ENCODE peak calls at places on chromosomes 7 and 10, in ten cellular contexts. T is aorta; L is thoracic aorta; J is tibial nerve; M is tibial artery; X is CD4-positive, CD25-positive, alpha-beta regulatory T cell; Y is transverse colon; P is naive thymus-derived CD4-positive, alpha-beta T cell; K is CD8-positive, alpha-beta memory T cell; C is psoas muscle. Z is an unnamed sample. For H3K36me3 and H3K4me1, the result is how much of the 10 kb centered on the place peaks cover.

GRCh38 chr10:48444266-48444665 is 137.8 kb downstream of the MAPK8 start:
- DNase-seq in P (no peak), K (no peak), L (no peak), Y (no peak), X (no peak), J (no peak), T (no peak), C (no peak), M (no peak), Z (no peak)

GRCh38 chr7:151940048-151940845 is 16.0 kb upstream of the GALNTL5 start:
- DNase-seq in Y (no peak), X (no peak), T (peak), C (peak), P (no peak), L (no peak), K (no peak), J (no peak), M (no peak), Z (no peak)

GRCh38 chr10:125640609-125641008 is 42.4 kb downstream of the TEX36 start:
- DNase-seq in K (no peak), C (no peak), T (no peak), P (no peak), L (no peak), M (no peak), Y (no peak), X (no peak), J (no peak), Z (no peak)

GRCh38 chr10:94439275-94439861 is 37.0 kb downstream of the TBC1D12 start:
- DNase-seq in J (no peak), P (no peak), Y (no peak), C (no peak), T (peak), M (no peak), K (no peak), L (no peak), X (no peak), Z (no peak)

GRCh38 chr10:92110039-92110794 is 180.7 kb downstream of the CPEB3 start:
- DNase-seq in P (no peak), T (no peak), Y (no peak), M (no peak), C (no peak), J (no peak), L (no peak), K (no peak), X (no peak), Z (no peak)

GRCh38 chr10:6009159-6009558 is 31.8 kb upstream of the IL15RA start:
- DNase-seq in J (no peak), K (no peak), L (no peak), X (peak), C (no peak), M (no peak), Y (no peak), T (no peak), P (no peak), Z (no peak)

GRCh38 chr10:33657913-33658312 is 323.4 kb upstream of the NRP1 start:
- DNase-seq in P (no peak), C (no peak), M (no peak), K (no peak), X (no peak), T (no peak), L (no peak), J (no peak), Y (no peak), Z (no peak)

GRCh38 chr7:6392712-6393666 is 54.8 kb downstream of the DAGLB start:
- DNase-seq in Y (peak), M (no peak), P (no peak), K (no peak), T (peak), L (peak), X (peak), C (peak), J (peak), Z (no peak)

GRCh38 chr7:140176271-140176701 is 497 bp downstream of the KDM7A start:
- DNase-seq in Y (no peak), C (peak), P (no peak), K (no peak), M (no peak), J (no peak), L (no peak), T (no peak), X (no peak), Z (no peak)

GRCh38 chr7:140326116-140326928 is 72.0 kb downstream of the SLC37A3 start:
- DNase-seq in Y (peak), J (peak), P (peak), M (peak), X (peak), C (peak), T (peak), L (peak), K (peak), Z (peak)

GRCh38 chr7:5435291-5436002 is 11.8 kb upstream of the TNRC18 start:
- DNase-seq in J (no peak), P (no peak), Y (no peak), C (no peak), X (no peak), K (no peak), M (no peak), L (no peak), T (no peak), Z (no peak)

GRCh38 chr10:23331567-23332290 is 12.9 kb downstream of the C10orf67 start:
- DNase-seq in T (no peak), C (no peak), Y (no peak), X (peak), P (no peak), K (no peak), L (no peak), J (no peak), M (no peak), Z (no peak)

GRCh38 chr7:128443817-128444216 is 11.9 kb upstream of the HILPDA start:
- DNase-seq in J (no peak), K (no peak), M (no peak), Y (no peak), L (no peak), X (no peak), C (no peak), P (no peak), T (no peak), Z (no peak)

GRCh38 chr7:127996253-127997071 is 34.8 kb downstream of the LRRC4 start:
- DNase-seq in K (no peak), J (no peak), L (no peak), X (no peak), M (no peak), Y (no peak), P (no peak), T (no peak), C (no peak), Z (no peak)

GRCh38 chr10:58107506-58107905 is 160.2 kb downstream of the IPMK start:
- DNase-seq in P (no peak), T (no peak), Y (no peak), X (no peak), K (no peak), J (no peak), C (no peak), M (no peak), L (no peak), Z (no peak)

GRCh38 chr7:143396625-143397556 is 11.8 kb downstream of the EPHA1 start:
- DNase-seq in M (peak), P (no peak), K (no peak), Y (no peak), L (no peak), J (no peak), T (no peak), X (no peak), C (no peak), Z (no peak)

GRCh38 chr10:95445223-95445836 is 115.8 kb downstream of the SORBS1 start:
- DNase-seq in J (peak), L (peak), Y (peak), X (no peak), T (peak), P (no peak), M (peak), K (no peak), C (peak), Z (no peak)

GRCh38 chr10:76576276-76576962 is 1061.2 kb downstream of the KCNMA1 start:
- DNase-seq in J (no peak), X (no peak), P (no peak), K (no peak), Y (no peak), M (no peak), L (no peak), T (no peak), C (no peak), Z (no peak)

GRCh38 chr7:47625861-47626444 is 44.0 kb upstream of the TNS3 start:
- DNase-seq in M (no peak), T (peak), X (no peak), C (no peak), P (no peak), J (no peak), L (no peak), K (no peak), Y (no peak), Z (no peak)

GRCh38 chr7:130994378-130995115 is 260.5 kb upstream of the KLF14 start:
- DNase-seq in J (no peak), K (no peak), T (peak), M (no peak), L (no peak), X (no peak), C (peak), P (no peak), Y (peak), Z (no peak)

GRCh38 chr7:138886501-138886917 is 88.5 kb upstream of the ATP6V0A4 start:
- DNase-seq in K (peak), J (peak), Y (no peak), L (no peak), T (no peak), C (no peak), M (no peak), X (peak), P (peak), Z (no peak)

GRCh38 chr7:74097937-74098614 is 14.5 kb downstream of the LIMK1 start:
- DNase-seq in L (no peak), J (no peak), M (peak), Y (peak), X (no peak), K (no peak), T (peak), C (peak), P (no peak), Z (no peak)

GRCh38 chr7:7564323-7564780 is 2.3 kb upstream of the MIOS start:
- DNase-seq in M (no peak), Y (no peak), L (no peak), K (no peak), X (no peak), C (no peak), T (no peak), J (no peak), P (no peak), Z (no peak)

GRCh38 chr7:100374601-100375000 is 1.3 kb downstream of the PILRA start:
- DNase-seq in P (no peak), L (no peak), T (no peak), K (no peak), J (no peak), C (no peak), M (no peak), X (no peak), Y (no peak), Z (no peak)

GRCh38 chr10:128065881-128066534 is 60.2 kb downstream of the MKI67 start:
- DNase-seq in K (no peak), Y (peak), L (no peak), X (no peak), M (peak), C (no peak), T (peak), J (no peak), P (no peak), Z (no peak)

GRCh38 chr10:10235003-10235402 is 782.7 kb upstream of the CELF2 start:
- DNase-seq in J (no peak), C (no peak), K (no peak), X (no peak), M (no peak), L (no peak), T (no peak), Y (no peak), P (no peak), Z (no peak)

GRCh38 chr10:110916554-110917346 is 2.2 kb downstream of the BBIP1 start:
- DNase-seq in J (no peak), X (no peak), Y (no peak), L (no peak), C (no peak), T (no peak), P (no peak), K (no peak), M (no peak), Z (no peak)

GRCh38 chr10:114012650-114013049 is 31.0 kb upstream of the ADRB1 start:
- DNase-seq in P (no peak), C (no peak), K (no peak), L (no peak), J (no peak), T (no peak), M (no peak), Y (no peak), X (no peak), Z (no peak)

GRCh38 chr10:82680688-82681087 is 805.7 kb downstream of the NRG3 start:
- DNase-seq in L (no peak), J (no peak), X (no peak), M (no peak), P (no peak), C (no peak), Y (no peak), K (no peak), T (no peak), Z (no peak)

GRCh38 chr7:47283497-47284131 is 298.3 kb downstream of the TNS3 start:
- DNase-seq in Y (peak), P (no peak), L (no peak), C (no peak), J (no peak), T (no peak), M (no peak), X (no peak), K (no peak), Z (no peak)

GRCh38 chr7:89072094-89072493 is 276.6 kb upstream of the TEX47 start:
- DNase-seq in J (peak), T (no peak), X (no peak), L (no peak), M (no peak), C (no peak), K (no peak), P (no peak), Y (no peak), Z (no peak)

GRCh38 chr10:101041252-101041761 is 10.3 kb downstream of the SFXN3 start:
- DNase-seq in X (peak), J (peak), P (peak), C (peak), Y (peak), K (peak), T (peak), M (peak), L (peak), Z (peak)

GRCh38 chr7:79359827-79360226 is 93.6 kb downstream of the MAGI2 start:
- DNase-seq in Y (no peak), M (no peak), X (no peak), K (no peak), C (no peak), J (no peak), L (no peak), P (no peak), T (no peak), Z (no peak)

GRCh38 chr7:47427046-47427643 is 154.8 kb downstream of the TNS3 start:
- DNase-seq in X (no peak), M (no peak), C (no peak), T (no peak), K (no peak), J (no peak), P (no peak), Y (no peak), L (no peak), Z (no peak)

GRCh38 chr10:89591111-89591795 is 53.8 kb downstream of the PANK1 start:
- DNase-seq in K (no peak), M (no peak), P (no peak), X (no peak), C (peak), T (no peak), L (no peak), J (no peak), Y (no peak), Z (no peak)

GRCh38 chr10:44058259-44058658 is 326.6 kb downstream of the CXCL12 start:
- DNase-seq in X (no peak), T (no peak), M (no peak), P (no peak), K (no peak), Y (no peak), J (no peak), L (no peak), C (no peak), Z (no peak)

GRCh38 chr7:157944051-157944450 is 607.2 kb downstream of the DNAJB6 start:
- DNase-seq in M (no peak), C (no peak), P (no peak), L (no peak), K (no peak), J (no peak), T (no peak), Y (no peak), X (no peak), Z (no peak)

GRCh38 chr10:59624951-59625350 is 84.7 kb downstream of the SLC16A9 start:
- DNase-seq in M (no peak), K (no peak), C (no peak), J (no peak), X (no peak), Y (no peak), L (no peak), T (no peak), P (no peak), Z (no peak)

GRCh38 chr10:86607674-86608073 is 46.7 kb upstream of the OPN4 start:
- DNase-seq in J (no peak), M (no peak), C (no peak), T (no peak), Y (no peak), P (no peak), L (no peak), X (no peak), K (no peak), Z (no peak)

GRCh38 chr7:140542226-140542625 is 62.9 kb upstream of the MKRN1 start:
- DNase-seq in L (no peak), M (peak), K (no peak), Y (no peak), T (peak), C (peak), P (no peak), J (peak), X (no peak), Z (no peak)

DNA sequence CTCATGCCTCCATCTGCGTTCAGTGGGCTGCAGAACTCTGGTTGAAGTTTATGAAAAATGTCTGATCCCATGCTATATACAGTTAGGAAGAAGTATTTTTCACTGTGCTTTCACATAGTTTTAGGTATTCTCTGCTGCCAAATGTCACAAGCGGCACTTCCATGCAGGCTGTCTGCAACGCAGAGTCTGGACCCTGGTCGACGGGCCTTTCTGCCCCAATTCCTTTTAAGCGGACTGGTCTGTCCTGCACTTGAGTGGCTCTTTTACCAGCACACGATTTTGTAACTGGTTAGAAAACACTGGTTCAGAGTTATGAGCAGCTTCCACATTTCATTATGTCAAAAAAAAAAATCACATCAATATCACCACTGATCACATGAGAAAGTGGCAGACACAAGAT is 143.0 kb downstream of the DIP2C start:
- DNase-seq in C (no peak), J (no peak), P (no peak), K (no peak), T (no peak), L (no peak), Y (no peak), M (no peak), X (no peak), Z (no peak)
- H3K36me3 ChIP-seq in C (under half), J (under half), P (under half), K (under half), T (under half), L (under half), Y (under half), M (under half), X (under half), Z (under half)

DNA sequence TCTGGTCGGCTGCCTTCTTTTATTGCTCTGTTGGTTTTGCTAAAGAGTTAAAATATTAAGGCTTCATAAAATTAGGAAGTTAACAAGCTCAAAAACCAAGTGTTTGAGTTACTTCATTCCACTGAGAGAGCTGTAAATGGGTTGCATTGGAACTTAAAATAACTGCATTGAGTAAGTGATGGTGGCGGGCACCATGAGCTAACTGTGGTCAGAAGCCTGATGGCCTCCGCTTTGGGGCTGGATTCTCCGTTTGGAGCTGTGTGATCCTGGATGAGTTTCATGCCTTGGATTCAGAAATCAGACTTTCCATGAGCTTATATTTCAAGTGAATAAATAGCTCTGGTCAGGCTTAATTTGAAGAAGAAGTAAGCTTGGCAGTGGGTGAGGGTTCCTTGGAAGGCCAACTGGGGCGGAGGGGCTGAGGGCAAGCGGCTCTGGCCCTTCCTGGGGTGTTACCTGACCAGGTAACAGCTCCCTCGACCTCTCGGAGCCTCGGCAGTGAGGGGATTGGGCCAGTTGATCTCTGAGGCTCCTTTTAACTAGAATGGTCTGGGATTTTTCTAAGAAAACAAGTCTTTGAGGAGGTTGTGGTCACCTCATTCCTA is 5.6 kb downstream of the HTRA1 start:
- DNase-seq in K (no peak), X (no peak), T (no peak), M (no peak), P (no peak), C (no peak), L (no peak), Y (no peak), J (no peak), Z (no peak)
- H3K4me1 ChIP-seq in K (under half), X (under half), T (under half), M (under half), P (under half), C (under half), L (under half), Y (under half), J (under half), Z (under half)

GRCh38 chr10:132504501-132505272 is 32.9 kb upstream of the INPP5A start:
- DNase-seq in X (no peak), K (no peak), P (no peak), C (no peak), Y (no peak), L (no peak), J (no peak), M (peak), T (no peak), Z (no peak)
- H3K36me3 ChIP-seq in X (under half), K (under half), P (under half), C (under half), Y (under half), L (under half), J (under half), M (under half), T (under half), Z (under half)

DNA sequence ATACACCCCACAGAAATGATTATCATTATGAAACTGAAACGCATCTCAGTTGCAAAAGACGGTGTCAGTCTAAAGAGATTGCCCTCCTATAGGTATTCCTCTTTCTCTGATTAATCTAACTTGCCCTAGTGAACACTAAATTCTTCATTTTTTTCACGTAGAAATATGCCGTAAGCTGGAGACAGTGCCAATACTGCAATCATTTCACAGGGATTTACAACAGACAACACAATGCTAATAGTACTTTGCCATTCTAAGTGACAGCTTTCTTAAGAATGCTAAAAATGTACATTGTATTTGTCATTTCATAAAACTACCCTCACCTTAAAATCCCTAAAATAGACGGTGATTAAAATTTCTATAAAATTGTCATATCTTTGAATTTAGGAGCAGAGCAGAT is 9.2 kb downstream of the EBF3 start:
- DNase-seq in K (no peak), P (no peak), J (no peak), C (no peak), T (no peak), X (no peak), L (no peak), M (no peak), Y (no peak), Z (no peak)
- H3K4me1 ChIP-seq in K (under half), P (under half), J (under half), C (half or more), T (under half), X (under half), L (under half), M (under half), Y (under half), Z (under half)

Z was measured in CD8-positive, alpha-beta T cell.